ENCODE peak calls at places on chromosomes 13 and 19, in ten cellular contexts. P, S, R, W, H, F, N, G, E and B are unnamed samples.

GRCh38 chr19:46478356-46478986 is 7.1 kb upstream of the PNMA8A start:
- DNase-seq in E (no peak), R (no peak), S (peak; percentile 80), F (no peak), N (no peak), W (no peak), P (peak; percentile 83), H (peak; percentile 66), G (peak; percentile 97), B (peak; percentile 62)

GRCh38 chr19:52710538-52710937 is 24.3 kb downstream of the ZNF611 start:
- DNase-seq in N (no peak), R (no peak), F (no peak), G (no peak), P (no peak), E (peak; percentile 21), H (no peak), S (no peak), W (no peak), B (no peak)

GRCh38 chr13:22915442-22916082 is 265.2 kb upstream of the SGCG start:
- DNase-seq in E (no peak), P (peak; percentile 60), N (peak; percentile 10), F (no peak), S (peak; percentile 56), G (peak; percentile 84), W (peak; percentile 22), H (peak; percentile 55), R (peak; percentile 77), B (no peak)

GRCh38 chr13:41244555-41244954 is 18.8 kb downstream of the MTRF1 start:
- DNase-seq in G (peak; percentile 11), H (no peak), P (no peak), S (peak; percentile 22), R (no peak), W (no peak), E (no peak), N (no peak), F (no peak), B (no peak)

GRCh38 chr19:28289294-28290063 is 923.5 kb downstream of the UQCRFS1 start:
- DNase-seq in S (peak; percentile 89), F (no peak), N (no peak), H (peak; percentile 18), P (no peak), E (no peak), G (no peak), W (no peak), R (peak; percentile 49), B (no peak)

GRCh38 chr19:17332677-17333581 is 1.7 kb downstream of the ANO8 start:
- DNase-seq in P (peak; percentile 96), N (peak; percentile 37), S (peak; percentile 62), E (peak; percentile 76), R (peak; percentile 47), W (peak; percentile 96), G (peak; percentile 94), F (peak; percentile 88), H (peak; percentile 86), B (peak; percentile 95)

GRCh38 chr19:15418112-15418587 is 638 bp downstream of the AKAP8L start:
- DNase-seq in H (peak; percentile 54), E (peak; percentile 26), N (no peak), S (peak; percentile 55), F (no peak), W (no peak), R (peak; percentile 40), P (no peak), G (no peak), B (no peak)

GRCh38 chr19:37999309-38000213 is 92.6 kb downstream of the SIPA1L3 start:
- DNase-seq in E (peak; percentile 96), W (peak; percentile 88), H (no peak), N (no peak), R (no peak), F (no peak), P (no peak), S (peak; percentile 97), G (no peak), B (no peak)

GRCh38 chr13:99689955-99690354 is 188.7 kb downstream of the TM9SF2 start:
- DNase-seq in G (peak; percentile 77), F (no peak), H (no peak), N (no peak), R (no peak), P (no peak), S (no peak), W (no peak), E (no peak), B (peak; percentile 79)

GRCh38 chr19:18589380-18590272 is 1.0 kb downstream of the REX1BD start:
- DNase-seq in H (peak; percentile 85), S (peak; percentile 91), P (peak; percentile 80), R (peak; percentile 89), G (peak; percentile 88), F (peak; percentile 70), E (peak; percentile 63), N (peak; percentile 76), W (peak; percentile 73), B (peak; percentile 88)

GRCh38 chr19:4328243-4328990 is 10.2 kb downstream of the STAP2 start:
- DNase-seq in G (peak; percentile 96), H (peak; percentile 99), W (peak; percentile 87), R (peak; percentile 97), E (no peak), S (peak; percentile 96), P (peak; percentile 22), N (peak; percentile 88), F (no peak), B (peak; percentile 85)

GRCh38 chr13:45584816-45585215 is 30.7 kb downstream of the ERICH6B start:
- DNase-seq in R (peak; percentile 18), S (peak; percentile 6), E (peak; percentile 9), N (no peak), H (no peak), W (peak; percentile 16), F (no peak), P (no peak), G (peak; percentile 43), B (no peak)

GRCh38 chr13:26941345-26942174 is 181.0 kb upstream of the GPR12 start:
- DNase-seq in R (peak; percentile 52), E (peak; percentile 69), N (no peak), S (peak; percentile 90), W (no peak), H (no peak), G (no peak), P (no peak), F (peak; percentile 47), B (no peak)

GRCh38 chr13:79831556-79831955 is 350.6 kb downstream of the NDFIP2 start:
- DNase-seq in G (no peak), P (no peak), H (no peak), N (no peak), R (no peak), F (no peak), S (no peak), W (no peak), E (no peak), B (no peak)
- H3K9me2 ChIP-seq in G (peaks cover 13% of the 10 kb centered on the region), P (no peaks in the 10 kb centered on the region), H (no peaks in the 10 kb centered on the region), N (no peaks in the 10 kb centered on the region), R (no peaks in the 10 kb centered on the region), F (no peaks in the 10 kb centered on the region), S (no peaks in the 10 kb centered on the region), W (no peaks in the 10 kb centered on the region), E (no peaks in the 10 kb centered on the region), B (no peaks in the 10 kb centered on the region)

GRCh38 chr13:77584111-77584510 is 48.6 kb downstream of the SCEL start:
- DNase-seq in W (no peak), F (no peak), P (no peak), H (no peak), E (no peak), S (no peak), G (no peak), R (no peak), N (no peak), B (no peak)
- H3K4me1 ChIP-seq in W (no peaks in the 10 kb centered on the region), F (no peaks in the 10 kb centered on the region), P (no peaks in the 10 kb centered on the region), H (no peaks in the 10 kb centered on the region), E (no peaks in the 10 kb centered on the region), S (no peaks in the 10 kb centered on the region), G (no peaks in the 10 kb centered on the region), R (no peaks in the 10 kb centered on the region), N (no peaks in the 10 kb centered on the region), B (no peaks in the 10 kb centered on the region)

GRCh38 chr13:71358218-71358617 is 508.8 kb downstream of the DACH1 start:
- DNase-seq in S (no peak), N (no peak), W (no peak), H (no peak), F (no peak), G (no peak), R (no peak), P (no peak), E (peak; percentile 20), B (no peak)

GRCh38 chr13:71359641-71360040 is 507.4 kb downstream of the DACH1 start:
- DNase-seq in G (no peak), W (no peak), P (no peak), H (no peak), S (no peak), R (no peak), F (no peak), N (no peak), E (no peak), B (no peak)

GRCh38 chr13:71360041-71360440 is 507.0 kb downstream of the DACH1 start:
- DNase-seq in G (no peak), S (no peak), N (no peak), H (no peak), F (no peak), E (no peak), R (no peak), W (no peak), P (no peak), B (no peak)

DNA sequence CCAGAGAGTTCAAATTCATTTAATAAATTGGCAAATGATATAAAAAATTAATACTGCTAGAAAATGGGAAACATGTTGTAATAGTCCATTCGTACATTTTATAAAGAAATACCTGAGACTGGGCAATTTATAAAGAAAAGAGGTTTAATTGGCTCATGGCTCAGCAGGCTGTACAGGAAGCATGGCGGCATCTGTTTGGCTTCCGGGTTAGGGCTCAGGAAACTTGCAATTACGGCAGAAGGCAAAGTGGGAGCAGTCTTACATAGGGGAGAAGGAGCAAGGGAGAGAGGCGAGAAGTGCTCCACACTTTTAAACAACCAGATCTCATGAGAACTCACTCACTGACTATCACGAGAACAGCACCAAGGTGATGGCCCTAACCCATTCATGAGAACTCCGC is 512.0 kb downstream of the DACH1 start:
- DNase-seq in F (no peak), W (no peak), E (no peak), R (no peak), S (no peak), N (no peak), H (no peak), P (no peak), G (no peak), B (no peak)
- H3K9me2 ChIP-seq in F (no peaks in the 10 kb centered on the region), W (no peaks in the 10 kb centered on the region), E (no peaks in the 10 kb centered on the region), R (no peaks in the 10 kb centered on the region), S (no peaks in the 10 kb centered on the region), N (no peaks in the 10 kb centered on the region), H (no peaks in the 10 kb centered on the region), P (no peaks in the 10 kb centered on the region), G (no peaks in the 10 kb centered on the region), B (no peaks in the 10 kb centered on the region)

DNA sequence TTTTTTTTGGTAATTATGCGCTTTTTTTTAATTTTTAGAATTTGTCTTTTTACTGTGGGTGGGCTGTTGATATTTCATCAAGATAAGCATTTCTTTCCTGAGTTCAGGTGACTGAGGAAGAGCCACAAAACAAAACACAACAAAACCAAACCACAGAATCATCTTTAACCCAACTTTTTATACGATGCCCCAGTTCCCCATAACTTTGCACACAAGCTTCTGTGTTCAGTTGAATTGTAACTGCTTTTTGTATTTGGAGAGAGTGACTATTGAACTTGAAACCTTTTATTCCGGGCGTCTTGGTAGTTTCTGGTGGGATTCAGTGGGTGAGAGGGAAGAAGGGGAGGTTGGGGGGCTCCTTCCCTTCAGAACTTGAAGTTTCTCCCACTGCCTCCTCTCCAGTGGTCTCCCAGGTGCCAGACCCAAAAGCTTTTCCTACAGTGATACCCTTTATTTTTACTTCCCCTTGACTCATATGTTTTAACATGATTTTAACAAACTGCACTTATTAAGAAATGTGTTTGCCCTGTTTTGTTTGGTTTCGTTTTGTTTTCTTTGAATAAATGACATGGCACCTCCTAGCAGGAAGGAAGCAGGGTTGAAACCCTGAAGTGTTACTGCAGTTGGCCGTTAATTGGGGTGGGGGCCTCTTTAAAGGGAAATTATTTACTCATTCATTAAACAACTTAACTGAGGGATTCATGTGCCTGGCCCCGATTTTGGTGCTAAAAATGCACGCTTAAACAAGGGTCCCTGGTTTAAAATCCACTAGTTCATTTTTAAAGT is 2.7 kb upstream of the CCDC97 start:
- DNase-seq in H (no peak), F (no peak), E (no peak), G (no peak), W (no peak), P (no peak), N (no peak), R (no peak), S (no peak), B (peak; percentile 39)
- H3K4me1 ChIP-seq in H (peaks cover 19% of the 10 kb centered on the region), F (peaks cover 16% of the 10 kb centered on the region), E (peaks cover 10% of the 10 kb centered on the region), G (peaks cover 16% of the 10 kb centered on the region), W (peaks cover 25% of the 10 kb centered on the region), P (peaks cover 44% of the 10 kb centered on the region), N (peaks cover 36% of the 10 kb centered on the region), R (peaks cover 21% of the 10 kb centered on the region), S (peaks cover 21% of the 10 kb centered on the region), B (peaks cover 33% of the 10 kb centered on the region)